ENCODE peak calls at places on chromosomes 6 and 20, in seven cellular contexts. M is ovary, T is GM23338, O is MM.1S, L is dorsolateral prefrontal cortex, C is WERI-Rb-1, Z is aorta. S is an unnamed sample.

GRCh38 chr6:147621280-147621679 is 112.8 kb downstream of the SAMD5 start:
- DNase-seq in M (no peak), C (no peak), T (no peak), L (no peak), Z (no peak), O (no peak), S (no peak)

GRCh38 chr6:110875548-110876169 is 1.1 kb downstream of the AMD1 start:
- DNase-seq in C (peak; percentile 57), L (no peak), M (peak; percentile 72), T (peak; percentile 58), O (peak; percentile 25), Z (peak; percentile 90), S (peak; percentile 62)

GRCh38 chr6:33609444-33610034 is 11.6 kb upstream of the ITPR3 start:
- DNase-seq in Z (peak; percentile 85), C (no peak), L (no peak), M (no peak), O (no peak), T (no peak), S (no peak)

GRCh38 chr6:34065470-34066283 is 80.2 kb downstream of the GRM4 start:
- DNase-seq in Z (no peak), T (no peak), M (peak; percentile 36), C (peak; percentile 85), L (peak; percentile 33), O (no peak), S (no peak)

GRCh38 chr6:134240664-134241431 is 77.1 kb downstream of the SGK1 start:
- DNase-seq in T (no peak), M (no peak), C (no peak), Z (no peak), O (no peak), L (no peak), S (peak; percentile 34)

GRCh38 chr6:147297124-147297523 is 92.9 kb downstream of the STXBP5 start:
- DNase-seq in T (no peak), Z (no peak), L (no peak), O (no peak), M (no peak), C (no peak), S (no peak)

GRCh38 chr6:52801188-52801841 is 2.3 kb downstream of the GSTA1 start:
- DNase-seq in L (no peak), C (no peak), Z (no peak), O (no peak), T (no peak), M (no peak), S (no peak)

GRCh38 chr20:24805456-24806233 is 143.4 kb upstream of the CST7 start:
- DNase-seq in L (no peak), T (peak; percentile 2), O (no peak), M (no peak), C (no peak), Z (no peak), S (no peak)

GRCh38 chr20:6053776-6054688 is at the start of gene LRRN4:
- DNase-seq in C (no peak), O (no peak), L (no peak), M (no peak), T (peak; percentile 83), Z (no peak), S (no peak)

GRCh38 chr6:92690997-92691599 is 728.3 kb downstream of the EPHA7 start:
- DNase-seq in M (no peak), L (no peak), C (no peak), O (no peak), Z (no peak), T (no peak), S (no peak)

GRCh38 chr20:24670981-24671380 is 201.6 kb downstream of the SYNDIG1 start:
- DNase-seq in T (no peak), L (no peak), M (no peak), Z (no peak), C (no peak), O (no peak), S (no peak)

GRCh38 chr20:49345538-49345937 is 67.7 kb upstream of the ZNFX1 start:
- DNase-seq in O (no peak), T (no peak), L (no peak), C (no peak), Z (peak; percentile 84), M (no peak), S (no peak)

GRCh38 chr20:3190681-3191111 is 13.8 kb downstream of the DDRGK1 start:
- DNase-seq in C (no peak), M (no peak), L (no peak), T (peak; percentile 22), Z (peak; percentile 71), O (no peak), S (no peak)

GRCh38 chr20:59120491-59120890 is 43.1 kb upstream of the ZNF831 start:
- DNase-seq in Z (no peak), L (no peak), O (no peak), M (no peak), C (no peak), T (no peak), S (no peak)

GRCh38 chr6:3741477-3741871 is 10.0 kb downstream of the PXDC1 start:
- DNase-seq in L (no peak), C (no peak), M (no peak), T (no peak), Z (no peak), O (no peak), S (no peak)

GRCh38 chr20:33445881-33446615 is 2.5 kb upstream of the SNTA1 start:
- DNase-seq in M (no peak), L (no peak), O (no peak), T (no peak), C (no peak), Z (no peak), S (no peak)

GRCh38 chr20:33443006-33443511 is 504 bp downstream of the SNTA1 start:
- DNase-seq in O (peak; percentile 22), C (no peak), M (peak; percentile 71), Z (peak; percentile 84), T (peak; percentile 47), L (no peak), S (peak; percentile 29)

GRCh38 chr20:33443512-33444239 is at the start of gene SNTA1:
- DNase-seq in M (peak; percentile 91), Z (peak; percentile 97), O (peak; percentile 93), T (peak; percentile 93), L (peak; percentile 76), C (peak; percentile 98), S (peak; percentile 96)

GRCh38 chr20:33442136-33443005 is 1.2 kb downstream of the SNTA1 start:
- DNase-seq in L (no peak), T (no peak), M (no peak), O (no peak), Z (no peak), C (no peak), S (no peak)

GRCh38 chr20:33444797-33445560 is 1.4 kb upstream of the SNTA1 start:
- DNase-seq in M (no peak), C (peak; percentile 50), O (peak; percentile 52), Z (no peak), T (peak; percentile 46), L (no peak), S (peak; percentile 32)
- H3K4me3 ChIP-seq in M (no peak overlapping the region), C (peak overlapping the region; percentile 50), O (peak overlapping the region; percentile 71), Z (no peak overlapping the region), T (peak overlapping the region; percentile 77), L (peak overlapping the region; percentile 86), S (peak overlapping the region; percentile 71)

DNA sequence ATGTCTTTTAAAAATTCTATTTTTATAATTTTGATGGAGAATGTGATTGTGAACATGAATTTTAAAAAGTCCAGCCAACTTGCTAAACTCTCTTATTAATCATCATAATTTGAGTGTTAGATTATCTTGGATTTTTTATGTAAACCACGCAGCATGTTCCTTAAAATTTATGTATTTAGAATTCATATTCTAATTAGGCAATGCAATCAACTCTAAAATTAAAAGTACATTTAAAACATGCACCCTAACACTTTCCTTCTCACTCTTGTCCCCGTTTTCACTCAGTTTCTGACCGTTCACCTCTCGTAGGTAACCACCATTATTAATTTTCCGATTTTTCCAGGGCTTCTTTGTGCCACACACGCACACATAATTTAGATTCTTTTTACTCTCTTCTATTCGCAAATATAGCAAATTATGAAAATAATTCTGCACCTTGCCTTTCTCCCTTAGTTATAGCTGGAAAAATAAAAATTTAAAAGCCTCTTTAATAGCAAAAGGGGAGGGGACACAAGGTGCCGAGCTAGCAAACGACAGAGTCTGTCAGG is 329 bp upstream of the ZKSCAN3 start:
- DNase-seq in T (no peak), O (no peak), L (no peak), Z (no peak), C (no peak), M (no peak), S (no peak)
- H3K27ac ChIP-seq in T (no peak overlapping the region), O (no peak overlapping the region), L (peak overlapping the region; percentile 63), Z (no peak overlapping the region), C (peak overlapping the region; percentile 75), M (peak overlapping the region; percentile 40), S (peak overlapping the region; percentile 43)

GRCh38 chr20:38990728-38991127 is 28.6 kb downstream of the DHX35 start:
- DNase-seq in M (no peak), O (no peak), L (no peak), T (no peak), C (no peak), Z (no peak), S (no peak)
- H3K4me3 ChIP-seq in M (no peak overlapping the region), O (no peak overlapping the region), L (no peak overlapping the region), T (no peak overlapping the region), C (no peak overlapping the region), Z (no peak overlapping the region), S (no peak overlapping the region)

GRCh38 chr20:36865076-36865860 is 10.7 kb upstream of the TLDC2 start:
- DNase-seq in L (no peak), T (peak; percentile 63), M (no peak), C (no peak), O (no peak), Z (no peak), S (no peak)

GRCh38 chr20:36862857-36863668 is 12.9 kb upstream of the TLDC2 start:
- DNase-seq in L (no peak), M (no peak), O (no peak), Z (no peak), T (peak; percentile 43), C (no peak), S (no peak)

GRCh38 chr20:36865861-36866149 is 10.1 kb upstream of the TLDC2 start:
- DNase-seq in Z (no peak), M (no peak), T (no peak), L (no peak), C (no peak), O (no peak), S (no peak)

GRCh38 chr20:36866681-36867485 is 9.1 kb upstream of the TLDC2 start:
- DNase-seq in Z (no peak), C (no peak), M (no peak), T (no peak), L (no peak), O (no peak), S (no peak)

GRCh38 chr20:36866164-36866563 is 9.8 kb upstream of the TLDC2 start:
- DNase-seq in O (no peak), Z (no peak), M (no peak), L (no peak), C (no peak), T (no peak), S (no peak)
- H3K27ac ChIP-seq in O (no peak overlapping the region), Z (no peak overlapping the region), M (no peak overlapping the region), L (peak overlapping the region; percentile 70), C (no peak overlapping the region), T (no peak overlapping the region), S (no peak overlapping the region)

DNA sequence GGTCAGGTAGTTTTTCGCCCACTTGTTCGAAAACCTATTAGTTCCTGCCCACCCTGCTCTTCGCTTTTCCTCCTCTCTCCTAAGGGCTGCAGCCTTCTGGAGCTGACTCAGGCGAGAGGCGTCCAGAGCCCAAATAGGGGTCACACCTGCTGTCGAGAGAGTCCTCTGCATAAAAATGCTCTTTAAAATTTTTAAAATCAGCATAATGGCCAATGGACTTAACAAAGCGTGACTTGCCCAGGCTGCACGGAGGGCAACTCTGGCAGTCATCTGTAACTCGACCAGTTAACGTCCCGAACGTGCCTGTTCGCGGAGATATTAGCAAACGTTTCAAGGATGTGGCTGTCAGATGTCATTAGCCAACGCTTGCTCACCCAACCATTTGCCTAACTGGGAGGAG is 32.2 kb downstream of the TFAP2B start:
- DNase-seq in O (no peak), M (no peak), C (no peak), L (no peak), T (no peak), Z (no peak), S (no peak)
- H3K4me3 ChIP-seq in O (no peak overlapping the region), M (no peak overlapping the region), C (no peak overlapping the region), L (peak overlapping the region; percentile 42), T (peak overlapping the region; percentile 56), Z (no peak overlapping the region), S (no peak overlapping the region)

S was measured in colonic mucosa.